ENCODE peak calls at places on chromosomes 5 and 9, in six cellular contexts. X is stimulated activated naive CD8-positive, alpha-beta T cell treated with anti-CD3 and anti-CD28 coated beads, Interleukin-15, amount 100 ng/mL, for 72 hours; N is A549; P is activated T-helper 17 cell treated with anti-CD3 and anti-CD28 coated beads, Interleukin-2, amount 50 U/mL, for 72 hours; V is upper lobe of left lung; U is effector memory CD8-positive, alpha-beta T cell. Y is an unnamed sample.

GRCh38 chr9:125747765-125748510 is 765 bp downstream of the PBX3 start:
- ATAC-seq in V (no peak), P (no peak), X (no peak), U (no peak), N (peak), Y (no peak)

GRCh38 chr5:142481410-142481809 is 156.6 kb upstream of the SPRY4 start:
- ATAC-seq in X (no peak), P (peak), U (no peak), V (no peak), N (no peak), Y (peak)

GRCh38 chr5:39584921-39585320 is 160.1 kb upstream of the DAB2 start:
- ATAC-seq in U (no peak), P (no peak), V (no peak), N (no peak), X (no peak), Y (no peak)

GRCh38 chr5:140554454-140554853 is 2.8 kb downstream of the SRA1 start:
- ATAC-seq in P (peak), X (no peak), U (no peak), N (no peak), V (no peak), Y (no peak)

GRCh38 chr5:112574566-112574965 is 155.5 kb upstream of the EPB41L4A start:
- ATAC-seq in P (no peak), U (no peak), N (no peak), X (no peak), V (no peak), Y (no peak)

GRCh38 chr5:41870621-41871048 is 410 bp upstream of the OXCT1 start:
- ATAC-seq in P (no peak), U (no peak), V (no peak), N (no peak), X (no peak), Y (no peak)

GRCh38 chr9:31541626-31542025 is 842.8 kb upstream of the ACO1 start:
- ATAC-seq in N (no peak), V (no peak), P (no peak), X (no peak), U (no peak), Y (no peak)

GRCh38 chr5:176574297-176574591 is 25.1 kb downstream of the CDHR2 start:
- ATAC-seq in N (peak), U (no peak), V (no peak), X (no peak), P (no peak), Y (no peak)

GRCh38 chr5:91076138-91076537 is 307.0 kb downstream of the ARRDC3 start:
- ATAC-seq in P (no peak), N (no peak), X (no peak), U (no peak), V (no peak), Y (no peak)

GRCh38 chr9:136086213-136086881 is 8.7 kb downstream of the NACC2 start:
- ATAC-seq in X (no peak), P (no peak), V (no peak), U (no peak), N (no peak), Y (no peak)

GRCh38 chr5:175828676-175829075 is 42.7 kb upstream of the CPLX2 start:
- ATAC-seq in N (no peak), P (no peak), V (no peak), X (no peak), U (no peak), Y (no peak)

GRCh38 chr5:156004754-156005153 is 322.2 kb upstream of the SGCD start:
- ATAC-seq in U (no peak), N (no peak), P (no peak), X (no peak), V (no peak), Y (no peak)

GRCh38 chr9:29564564-29564963 is 1991.3 kb upstream of the C9orf72 start:
- ATAC-seq in N (no peak), P (no peak), X (no peak), U (no peak), V (no peak), Y (no peak)

GRCh38 chr5:43780586-43780985 is 177.6 kb downstream of the NNT start:
- ATAC-seq in V (no peak), P (no peak), U (no peak), N (no peak), X (no peak), Y (no peak)

GRCh38 chr9:69432623-69433022 is 107.6 kb downstream of the ENTREP1 start:
- ATAC-seq in U (no peak), P (no peak), V (no peak), X (no peak), N (no peak), Y (no peak)

GRCh38 chr5:146947181-146947941 is 68.8 kb upstream of the PPP2R2B start:
- ATAC-seq in V (no peak), P (no peak), N (peak), X (no peak), U (peak), Y (no peak)

GRCh38 chr5:103441523-103441922 is 121.1 kb downstream of the NUDT12 start:
- ATAC-seq in U (no peak), P (no peak), V (no peak), X (no peak), N (no peak), Y (no peak)

GRCh38 chr9:137722481-137722880 is 103.7 kb downstream of the EHMT1 start:
- ATAC-seq in N (no peak), X (peak), V (peak), U (peak), P (peak), Y (peak)

GRCh38 chr9:131709741-131710499 is 30.0 kb downstream of the RAPGEF1 start:
- ATAC-seq in U (peak), X (peak), N (no peak), P (peak), V (no peak), Y (peak)

GRCh38 chr5:159906957-159907356 is 9.3 kb upstream of the ADRA1B start:
- ATAC-seq in X (no peak), U (no peak), P (no peak), N (peak), V (no peak), Y (no peak)

GRCh38 chr9:111036068-111036789 is 2.0 kb downstream of the LPAR1 start:
- ATAC-seq in P (no peak), X (no peak), V (peak), U (no peak), N (peak), Y (no peak)

GRCh38 chr5:92695123-92696084 is 885.6 kb downstream of the NR2F1-AS1 start:
- ATAC-seq in V (no peak), N (no peak), X (no peak), P (no peak), U (no peak), Y (no peak)

GRCh38 chr9:87068177-87068845 is 121.0 kb upstream of the GAS1 start:
- ATAC-seq in V (no peak), N (no peak), X (no peak), U (no peak), P (no peak), Y (no peak)

GRCh38 chr5:15791274-15791673 is 291.3 kb downstream of the FBXL7 start:
- ATAC-seq in V (no peak), N (no peak), P (no peak), X (no peak), U (no peak), Y (no peak)

GRCh38 chr9:37364751-37365360 is 57.6 kb upstream of the GRHPR start:
- ATAC-seq in V (no peak), N (peak), U (no peak), X (peak), P (peak), Y (no peak)

GRCh38 chr5:150508021-150508640 is at the start of gene NDST1:
- ATAC-seq in P (no peak), N (no peak), X (no peak), V (peak), U (no peak), Y (no peak)

GRCh38 chr5:142378737-142379365 is 54.0 kb upstream of the SPRY4 start:
- ATAC-seq in N (no peak), P (no peak), V (no peak), X (no peak), U (no peak), Y (no peak)

GRCh38 chr5:80667384-80667783 is 12.6 kb upstream of the DHFR start:
- ATAC-seq in P (no peak), V (no peak), N (no peak), X (no peak), U (no peak), Y (no peak)

GRCh38 chr9:19481971-19482404 is 73.2 kb downstream of the ACER2 start:
- ATAC-seq in V (no peak), X (no peak), U (no peak), P (no peak), N (peak), Y (no peak)

GRCh38 chr5:90871356-90871755 is 312.8 kb downstream of the ADGRV1 start:
- ATAC-seq in N (no peak), P (peak), X (no peak), U (no peak), V (no peak), Y (no peak)

GRCh38 chr9:124735121-124735520 is 36.0 kb downstream of the NR6A1 start:
- ATAC-seq in N (peak), U (no peak), X (peak), V (no peak), P (peak), Y (no peak)

GRCh38 chr9:135760465-135760864 is 58.5 kb downstream of the KCNT1 start:
- ATAC-seq in P (no peak), X (no peak), U (no peak), N (no peak), V (no peak), Y (no peak)

GRCh38 chr9:131409458-131409992 is 15.6 kb downstream of the PRRC2B start:
- ATAC-seq in N (no peak), X (no peak), P (no peak), V (no peak), U (no peak), Y (no peak)

GRCh38 chr9:109556061-109556460 is 58.0 kb upstream of the PTPN3 start:
- ATAC-seq in V (peak), N (no peak), U (no peak), X (no peak), P (no peak), Y (no peak)

GRCh38 chr5:1789838-1790462 is 9.7 kb downstream of the MRPL36 start:
- ATAC-seq in N (no peak), V (no peak), X (no peak), P (peak), U (no peak), Y (no peak)

GRCh38 chr5:13831236-13831810 is 113.2 kb downstream of the DNAH5 start:
- ATAC-seq in N (peak), U (no peak), X (no peak), V (no peak), P (no peak), Y (no peak)

GRCh38 chr9:133058550-133059320 is 3.0 kb upstream of the CEL start:
- ATAC-seq in P (peak), N (no peak), U (peak), V (no peak), X (peak), Y (no peak)

GRCh38 chr5:132849347-132849746 is 16.9 kb downstream of the GDF9 start:
- ATAC-seq in X (no peak), N (no peak), V (no peak), U (no peak), P (no peak), Y (no peak)

GRCh38 chr9:80951675-80952074 is 737.7 kb downstream of the TLE1 start:
- ATAC-seq in U (no peak), P (no peak), V (no peak), X (no peak), N (no peak), Y (no peak)

Y was measured in stimulated activated memory B cell treated with anti-CD40 and anti-IgM and Interleukin-4, amounts not matched to agents 10 μg/mL and 1 μg/mL and 100 μg/mL, for 72 hours.